ENCODE peak calls at places on chromosome 14, in nine cellular contexts. One of them, this sample, is unnamed. For H3K4me1, the result is how much of the 10 kb centered on the place peaks cover.

GRCh38 chr14:64035143-64035542 is 182.3 kb downstream of the SYNE2 start:
- DNase-seq in mesendoderm: no peak
- DNase-seq in effector memory CD4-positive, alpha-beta T cell: no peak
- DNase-seq in Peyer's patch: no peak
- DNase-seq in hepatocyte: no peak
- DNase-seq in psoas muscle: no peak
- DNase-seq in endodermal cell: no peak
- DNase-seq in suprapubic skin: no peak
- DNase-seq in left ventricle myocardium inferior: no peak
- DNase-seq in this sample: no peak

GRCh38 chr14:47278233-47278842 is 397.1 kb downstream of the MDGA2 start:
- DNase-seq in suprapubic skin: no peak
- DNase-seq in Peyer's patch: no peak
- DNase-seq in left ventricle myocardium inferior: no peak
- DNase-seq in mesendoderm: peak
- DNase-seq in effector memory CD4-positive, alpha-beta T cell: no peak
- DNase-seq in psoas muscle: no peak
- DNase-seq in hepatocyte: peak
- DNase-seq in endodermal cell: peak
- DNase-seq in this sample: no peak

GRCh38 chr14:84749191-84749945 is 780.6 kb upstream of the FLRT2 start:
- DNase-seq in Peyer's patch: no peak
- DNase-seq in suprapubic skin: no peak
- DNase-seq in hepatocyte: no peak
- DNase-seq in endodermal cell: no peak
- DNase-seq in left ventricle myocardium inferior: no peak
- DNase-seq in psoas muscle: no peak
- DNase-seq in effector memory CD4-positive, alpha-beta T cell: no peak
- DNase-seq in mesendoderm: peak
- DNase-seq in this sample: no peak

GRCh38 chr14:102525213-102526143 is 15.9 kb upstream of the ANKRD9 start:
- DNase-seq in endodermal cell: no peak
- DNase-seq in hepatocyte: peak
- DNase-seq in mesendoderm: no peak
- DNase-seq in psoas muscle: peak
- DNase-seq in left ventricle myocardium inferior: no peak
- DNase-seq in suprapubic skin: no peak
- DNase-seq in effector memory CD4-positive, alpha-beta T cell: no peak
- DNase-seq in Peyer's patch: peak
- DNase-seq in this sample: peak

GRCh38 chr14:21309238-21309636 is 29.4 kb downstream of the RPGRIP1 start:
- DNase-seq in psoas muscle: no peak
- DNase-seq in mesendoderm: no peak
- DNase-seq in effector memory CD4-positive, alpha-beta T cell: no peak
- DNase-seq in endodermal cell: no peak
- DNase-seq in suprapubic skin: no peak
- DNase-seq in left ventricle myocardium inferior: no peak
- DNase-seq in hepatocyte: no peak
- DNase-seq in Peyer's patch: no peak
- DNase-seq in this sample: no peak

GRCh38 chr14:101082436-101083384 is 179.2 kb upstream of the RTL1 start:
- DNase-seq in suprapubic skin: peak
- DNase-seq in left ventricle myocardium inferior: no peak
- DNase-seq in effector memory CD4-positive, alpha-beta T cell: no peak
- DNase-seq in endodermal cell: peak
- DNase-seq in psoas muscle: no peak
- DNase-seq in mesendoderm: no peak
- DNase-seq in Peyer's patch: no peak
- DNase-seq in hepatocyte: no peak
- DNase-seq in this sample: no peak

GRCh38 chr14:26888592-26888991 is 290.8 kb upstream of the NOVA1 start:
- DNase-seq in left ventricle myocardium inferior: no peak
- DNase-seq in endodermal cell: no peak
- DNase-seq in mesendoderm: no peak
- DNase-seq in suprapubic skin: no peak
- DNase-seq in hepatocyte: no peak
- DNase-seq in psoas muscle: no peak
- DNase-seq in Peyer's patch: no peak
- DNase-seq in effector memory CD4-positive, alpha-beta T cell: no peak
- DNase-seq in this sample: no peak

GRCh38 chr14:91311284-91311662 is 66.8 kb upstream of the GPR68 start:
- DNase-seq in left ventricle myocardium inferior: no peak
- DNase-seq in suprapubic skin: no peak
- DNase-seq in mesendoderm: no peak
- DNase-seq in effector memory CD4-positive, alpha-beta T cell: peak
- DNase-seq in psoas muscle: no peak
- DNase-seq in endodermal cell: no peak
- DNase-seq in hepatocyte: no peak
- DNase-seq in Peyer's patch: peak
- DNase-seq in this sample: peak

GRCh38 chr14:54394596-54394995 is 2.2 kb upstream of the CDKN3 start:
- DNase-seq in left ventricle myocardium inferior: no peak
- DNase-seq in Peyer's patch: no peak
- DNase-seq in endodermal cell: no peak
- DNase-seq in effector memory CD4-positive, alpha-beta T cell: no peak
- DNase-seq in suprapubic skin: no peak
- DNase-seq in hepatocyte: no peak
- DNase-seq in mesendoderm: no peak
- DNase-seq in psoas muscle: no peak
- DNase-seq in this sample: no peak

GRCh38 chr14:54395284-54395683 is 1.5 kb upstream of the CDKN3 start:
- DNase-seq in hepatocyte: no peak
- DNase-seq in endodermal cell: no peak
- DNase-seq in effector memory CD4-positive, alpha-beta T cell: no peak
- DNase-seq in psoas muscle: no peak
- DNase-seq in left ventricle myocardium inferior: no peak
- DNase-seq in suprapubic skin: no peak
- DNase-seq in mesendoderm: no peak
- DNase-seq in Peyer's patch: no peak
- DNase-seq in this sample: no peak

GRCh38 chr14:54396493-54397335 is at the start of gene CDKN3:
- DNase-seq in psoas muscle: peak
- DNase-seq in suprapubic skin: peak
- DNase-seq in endodermal cell: peak
- DNase-seq in mesendoderm: peak
- DNase-seq in left ventricle myocardium inferior: peak
- DNase-seq in hepatocyte: peak
- DNase-seq in effector memory CD4-positive, alpha-beta T cell: peak
- DNase-seq in Peyer's patch: peak
- DNase-seq in this sample: peak

GRCh38 chr14:54395716-54396115 is 1.1 kb upstream of the CDKN3 start:
- DNase-seq in suprapubic skin: no peak
- DNase-seq in psoas muscle: no peak
- DNase-seq in left ventricle myocardium inferior: no peak
- DNase-seq in Peyer's patch: no peak
- DNase-seq in effector memory CD4-positive, alpha-beta T cell: no peak
- DNase-seq in endodermal cell: no peak
- DNase-seq in hepatocyte: no peak
- DNase-seq in mesendoderm: peak
- DNase-seq in this sample: no peak

GRCh38 chr14:54396183-54396492 is 669 bp upstream of the CDKN3 start:
- DNase-seq in hepatocyte: no peak
- DNase-seq in endodermal cell: no peak
- DNase-seq in left ventricle myocardium inferior: no peak
- DNase-seq in effector memory CD4-positive, alpha-beta T cell: no peak
- DNase-seq in suprapubic skin: no peak
- DNase-seq in mesendoderm: no peak
- DNase-seq in psoas muscle: no peak
- DNase-seq in Peyer's patch: no peak
- DNase-seq in this sample: no peak
- H3K4me3 ChIP-seq in hepatocyte: peak
- H3K4me3 ChIP-seq in endodermal cell: peak
- H3K4me3 ChIP-seq in left ventricle myocardium inferior: peak
- H3K4me3 ChIP-seq in effector memory CD4-positive, alpha-beta T cell: peak
- H3K4me3 ChIP-seq in suprapubic skin: peak
- H3K4me3 ChIP-seq in mesendoderm: no peak
- H3K4me3 ChIP-seq in psoas muscle: peak
- H3K4me3 ChIP-seq in Peyer's patch: peak
- H3K4me3 ChIP-seq in this sample: no peak

DNA sequence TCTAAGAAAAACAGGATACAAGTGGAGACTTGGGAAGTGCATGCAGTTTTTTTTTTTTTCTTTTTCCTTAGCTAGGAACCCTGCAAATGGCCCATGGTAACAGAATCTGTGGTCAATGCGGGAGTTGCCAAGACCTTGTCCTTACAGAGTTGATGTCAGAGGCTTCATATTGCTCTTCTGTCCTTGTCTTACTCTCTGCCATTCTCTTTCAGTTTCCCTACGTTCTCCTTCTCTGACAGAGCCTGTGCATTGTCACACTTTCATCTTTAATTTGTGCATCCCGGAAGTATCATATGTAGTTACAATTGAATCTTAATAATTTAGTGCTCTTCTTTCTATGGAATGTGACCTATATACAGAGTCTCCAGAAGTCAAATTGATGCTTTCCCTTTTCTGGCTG is 986.9 kb downstream of the TMEM121 start:
- DNase-seq in endodermal cell: no peak
- DNase-seq in mesendoderm: no peak
- DNase-seq in Peyer's patch: no peak
- DNase-seq in effector memory CD4-positive, alpha-beta T cell: no peak
- DNase-seq in suprapubic skin: no peak
- DNase-seq in hepatocyte: no peak
- DNase-seq in psoas muscle: no peak
- DNase-seq in left ventricle myocardium inferior: no peak
- DNase-seq in this sample: no peak
- H3K4me1 ChIP-seq in endodermal cell: under half
- H3K4me1 ChIP-seq in mesendoderm: under half
- H3K4me1 ChIP-seq in Peyer's patch: under half
- H3K4me1 ChIP-seq in effector memory CD4-positive, alpha-beta T cell: under half
- H3K4me1 ChIP-seq in suprapubic skin: under half
- H3K4me1 ChIP-seq in hepatocyte: under half
- H3K4me1 ChIP-seq in psoas muscle: under half
- H3K4me1 ChIP-seq in left ventricle myocardium inferior: under half
- H3K4me1 ChIP-seq in this sample: half or more

GRCh38 chr14:50011242-50011641 is 105.1 kb downstream of the VCPKMT start:
- DNase-seq in mesendoderm: no peak
- DNase-seq in effector memory CD4-positive, alpha-beta T cell: no peak
- DNase-seq in hepatocyte: no peak
- DNase-seq in psoas muscle: no peak
- DNase-seq in suprapubic skin: no peak
- DNase-seq in endodermal cell: no peak
- DNase-seq in left ventricle myocardium inferior: no peak
- DNase-seq in Peyer's patch: no peak
- DNase-seq in this sample: no peak

GRCh38 chr14:50006141-50006540 is 110.2 kb downstream of the VCPKMT start:
- DNase-seq in effector memory CD4-positive, alpha-beta T cell: no peak
- DNase-seq in suprapubic skin: no peak
- DNase-seq in left ventricle myocardium inferior: no peak
- DNase-seq in mesendoderm: no peak
- DNase-seq in hepatocyte: no peak
- DNase-seq in Peyer's patch: no peak
- DNase-seq in endodermal cell: no peak
- DNase-seq in psoas muscle: no peak
- DNase-seq in this sample: no peak

GRCh38 chr14:50010752-50011151 is 105.6 kb downstream of the VCPKMT start:
- DNase-seq in suprapubic skin: no peak
- DNase-seq in psoas muscle: no peak
- DNase-seq in Peyer's patch: no peak
- DNase-seq in hepatocyte: no peak
- DNase-seq in endodermal cell: no peak
- DNase-seq in effector memory CD4-positive, alpha-beta T cell: no peak
- DNase-seq in mesendoderm: no peak
- DNase-seq in left ventricle myocardium inferior: no peak
- DNase-seq in this sample: no peak

GRCh38 chr14:50007123-50007903 is 109.1 kb downstream of the VCPKMT start:
- DNase-seq in mesendoderm: peak
- DNase-seq in psoas muscle: no peak
- DNase-seq in hepatocyte: peak
- DNase-seq in endodermal cell: peak
- DNase-seq in effector memory CD4-positive, alpha-beta T cell: no peak
- DNase-seq in suprapubic skin: no peak
- DNase-seq in left ventricle myocardium inferior: no peak
- DNase-seq in Peyer's patch: no peak
- DNase-seq in this sample: no peak

DNA sequence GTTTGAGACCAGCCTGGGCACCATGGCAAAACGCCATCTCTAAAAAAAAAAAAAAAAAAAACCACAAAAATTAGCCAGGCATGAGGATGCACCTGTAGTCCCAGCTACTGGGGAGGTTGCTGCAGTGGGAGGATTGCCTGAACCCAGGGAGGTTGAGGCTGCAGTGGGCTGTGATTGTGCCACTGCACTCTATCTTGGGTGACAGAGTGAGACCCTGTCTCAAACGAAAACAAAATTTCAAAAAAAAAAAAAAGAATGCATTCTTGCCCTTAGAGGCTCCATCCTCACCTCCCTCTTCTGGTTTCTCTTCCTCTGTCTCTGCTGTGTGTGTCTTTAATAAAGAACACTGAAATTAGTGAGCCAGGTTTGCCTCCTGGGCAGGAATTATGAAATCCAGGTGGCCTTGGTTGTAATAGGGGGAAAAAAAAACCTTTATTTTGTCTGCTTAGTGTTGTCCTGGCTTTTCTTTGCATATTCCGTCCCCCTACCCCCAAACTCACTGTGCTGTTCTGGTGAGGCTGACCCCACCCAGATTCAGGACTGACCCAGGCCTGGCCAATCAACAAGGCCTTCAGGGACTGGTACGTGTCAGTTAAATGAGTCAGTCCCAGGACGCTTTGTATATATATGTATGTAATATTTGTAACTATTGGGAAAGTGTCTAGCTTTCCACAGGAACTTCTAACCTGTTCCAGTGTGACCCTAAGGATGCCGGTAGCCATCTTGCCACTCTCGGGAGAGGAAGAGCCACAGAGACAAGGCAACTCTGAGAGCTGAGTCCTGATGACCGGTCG is 107.6 kb downstream of the VCPKMT start:
- DNase-seq in mesendoderm: no peak
- DNase-seq in effector memory CD4-positive, alpha-beta T cell: no peak
- DNase-seq in endodermal cell: no peak
- DNase-seq in suprapubic skin: no peak
- DNase-seq in psoas muscle: no peak
- DNase-seq in hepatocyte: no peak
- DNase-seq in Peyer's patch: peak
- DNase-seq in left ventricle myocardium inferior: no peak
- DNase-seq in this sample: no peak
- H3K4me3 ChIP-seq in mesendoderm: no peak
- H3K4me3 ChIP-seq in effector memory CD4-positive, alpha-beta T cell: no peak
- H3K4me3 ChIP-seq in endodermal cell: no peak
- H3K4me3 ChIP-seq in suprapubic skin: no peak
- H3K4me3 ChIP-seq in psoas muscle: no peak
- H3K4me3 ChIP-seq in hepatocyte: no peak
- H3K4me3 ChIP-seq in Peyer's patch: no peak
- H3K4me3 ChIP-seq in left ventricle myocardium inferior: no peak
- H3K4me3 ChIP-seq in this sample: no peak

GRCh38 chr14:51004801-51005526 is 60.7 kb upstream of the PYGL start:
- DNase-seq in endodermal cell: no peak
- DNase-seq in suprapubic skin: no peak
- DNase-seq in hepatocyte: peak
- DNase-seq in mesendoderm: no peak
- DNase-seq in Peyer's patch: no peak
- DNase-seq in psoas muscle: no peak
- DNase-seq in effector memory CD4-positive, alpha-beta T cell: no peak
- DNase-seq in left ventricle myocardium inferior: no peak
- DNase-seq in this sample: no peak

GRCh38 chr14:51006781-51007211 is 62.5 kb upstream of the PYGL start:
- DNase-seq in suprapubic skin: no peak
- DNase-seq in effector memory CD4-positive, alpha-beta T cell: no peak
- DNase-seq in left ventricle myocardium inferior: no peak
- DNase-seq in endodermal cell: no peak
- DNase-seq in mesendoderm: no peak
- DNase-seq in hepatocyte: no peak
- DNase-seq in Peyer's patch: no peak
- DNase-seq in psoas muscle: peak
- DNase-seq in this sample: no peak

GRCh38 chr14:51014086-51014485 is 69.8 kb upstream of the PYGL start:
- DNase-seq in effector memory CD4-positive, alpha-beta T cell: no peak
- DNase-seq in psoas muscle: peak
- DNase-seq in Peyer's patch: no peak
- DNase-seq in mesendoderm: no peak
- DNase-seq in hepatocyte: peak
- DNase-seq in suprapubic skin: no peak
- DNase-seq in endodermal cell: no peak
- DNase-seq in left ventricle myocardium inferior: no peak
- DNase-seq in this sample: no peak

GRCh38 chr14:51004352-51004800 is 60.1 kb upstream of the PYGL start:
- DNase-seq in left ventricle myocardium inferior: no peak
- DNase-seq in Peyer's patch: no peak
- DNase-seq in mesendoderm: no peak
- DNase-seq in psoas muscle: peak
- DNase-seq in hepatocyte: no peak
- DNase-seq in effector memory CD4-positive, alpha-beta T cell: no peak
- DNase-seq in endodermal cell: no peak
- DNase-seq in suprapubic skin: no peak
- DNase-seq in this sample: no peak

GRCh38 chr14:51008416-51008815 is 64.1 kb upstream of the PYGL start:
- DNase-seq in left ventricle myocardium inferior: no peak
- DNase-seq in mesendoderm: no peak
- DNase-seq in psoas muscle: no peak
- DNase-seq in endodermal cell: no peak
- DNase-seq in effector memory CD4-positive, alpha-beta T cell: no peak
- DNase-seq in hepatocyte: no peak
- DNase-seq in Peyer's patch: no peak
- DNase-seq in suprapubic skin: no peak
- DNase-seq in this sample: no peak
- H3K4me1 ChIP-seq in left ventricle myocardium inferior: under half
- H3K4me1 ChIP-seq in mesendoderm: under half
- H3K4me1 ChIP-seq in psoas muscle: half or more
- H3K4me1 ChIP-seq in endodermal cell: under half
- H3K4me1 ChIP-seq in effector memory CD4-positive, alpha-beta T cell: under half
- H3K4me1 ChIP-seq in hepatocyte: under half
- H3K4me1 ChIP-seq in Peyer's patch: under half
- H3K4me1 ChIP-seq in suprapubic skin: under half
- H3K4me1 ChIP-seq in this sample: under half

This sample was measured in CD4-positive, alpha-beta memory T cell.